ENCODE peak calls at places on chromosomes 4 and X, in six cellular contexts. M is lower lobe of right lung, G is ovary, X is cardiac muscle cell, D is aorta, P is OCI-LY7. Y is an unnamed sample. For H3K4me1, the result is how much of the 10 kb centered on the place peaks cover.

GRCh38 chrX:65575024-65575423 is 40.4 kb upstream of the LAS1L start:
- DNase-seq in M (no peak), G (no peak), X (no peak), D (no peak), P (no peak), Y (no peak)

GRCh38 chrX:56728321-56728720 is 722 bp upstream of the NBDY start:
- DNase-seq in M (no peak), G (no peak), X (peak), D (no peak), P (peak), Y (no peak)

GRCh38 chrX:149531599-149531998 is 9.2 kb upstream of the EOLA1 start:
- DNase-seq in M (no peak), G (no peak), X (no peak), D (no peak), P (peak), Y (no peak)

GRCh38 chr4:17336524-17336941 is 175.4 kb downstream of the QDPR start:
- DNase-seq in M (no peak), G (peak), X (no peak), D (no peak), P (peak), Y (no peak)

GRCh38 chr4:139641218-139641617 is 24.4 kb upstream of the MGST2 start:
- DNase-seq in M (no peak), G (no peak), X (no peak), D (no peak), P (no peak), Y (no peak)

GRCh38 chrX:1466971-1467561 is 14.4 kb upstream of the ASMTL start:
- DNase-seq in M (no peak), G (no peak), X (no peak), D (no peak), P (peak), Y (no peak)

GRCh38 chr4:76127754-76128153 is 20.4 kb downstream of the NUP54 start:
- DNase-seq in M (no peak), G (no peak), X (no peak), D (no peak), P (no peak), Y (no peak)

GRCh38 chrX:53442322-53442631 is 8.1 kb upstream of the HSD17B10 start:
- DNase-seq in M (peak), G (no peak), X (no peak), D (no peak), P (no peak), Y (no peak)

GRCh38 chrX:46325312-46325877 is 219.8 kb downstream of the ZNF674 start:
- DNase-seq in M (peak), G (no peak), X (peak), D (peak), P (no peak), Y (no peak)

GRCh38 chrX:134753185-134754008 is 95.1 kb upstream of the PLAC1 start:
- DNase-seq in M (no peak), G (no peak), X (no peak), D (no peak), P (no peak), Y (no peak)

GRCh38 chr4:81162752-81163458 is 52.1 kb downstream of the PRKG2 start:
- DNase-seq in M (no peak), G (no peak), X (no peak), D (no peak), P (peak), Y (no peak)

DNA sequence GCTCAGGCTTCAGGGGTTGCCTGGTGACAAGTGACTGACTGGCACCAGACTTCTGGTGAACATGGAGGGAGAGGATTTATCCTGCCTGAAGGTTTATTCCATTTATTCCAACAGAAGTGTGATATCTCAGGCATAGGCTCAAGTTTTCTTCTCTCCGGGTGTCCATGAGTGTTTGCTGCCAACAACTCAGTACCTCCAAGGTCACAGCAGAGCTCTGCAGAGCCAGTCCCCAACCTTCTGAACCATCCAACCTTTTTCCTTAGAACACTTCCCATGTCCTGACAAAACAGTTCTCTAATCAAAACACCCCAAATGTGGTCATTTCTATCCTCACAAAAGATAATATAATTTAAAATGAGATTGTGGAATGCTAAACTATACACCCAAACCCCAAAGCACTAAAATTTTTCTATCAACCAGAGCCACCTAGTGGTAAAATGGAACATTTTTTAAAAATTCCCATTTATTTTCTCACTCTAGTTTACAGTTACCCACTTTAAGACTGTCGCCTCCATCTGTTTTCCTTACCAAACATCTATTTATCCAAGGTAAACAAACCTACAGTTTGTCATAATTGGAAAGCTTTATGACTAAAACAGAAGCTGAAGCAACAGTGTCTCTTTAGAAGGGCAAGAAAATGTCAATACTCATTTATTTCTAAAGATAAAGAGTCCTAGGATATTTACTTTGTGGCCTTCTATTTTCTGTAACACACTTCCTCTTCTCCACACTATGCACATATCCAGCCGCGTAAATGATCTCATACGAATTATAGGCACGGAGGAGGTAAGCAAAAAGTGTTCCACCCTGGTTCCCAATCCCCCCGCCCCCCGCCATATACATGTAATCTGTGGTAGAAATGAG is 39.5 kb downstream of the TMEM154 start:
- DNase-seq in M (no peak), G (no peak), X (peak), D (no peak), P (peak), Y (peak)
- H3K4me1 ChIP-seq in M (under half), G (under half), X (under half), D (under half), P (half or more), Y (under half)

GRCh38 chr4:167774646-167775045 is 317.7 kb upstream of the ANXA10 start:
- DNase-seq in M (no peak), G (no peak), X (no peak), D (no peak), P (no peak), Y (no peak)
- H3K27ac ChIP-seq in M (no peak), G (no peak), X (no peak), D (no peak), P (no peak), Y (no peak)

GRCh38 chrX:136778020-136778419 is 2.7 kb downstream of the ARHGEF6 start:
- DNase-seq in M (no peak), G (no peak), X (no peak), D (no peak), P (no peak), Y (no peak)
- H3K4me3 ChIP-seq in M (no peak), G (no peak), X (no peak), D (no peak), P (peak), Y (no peak)

DNA sequence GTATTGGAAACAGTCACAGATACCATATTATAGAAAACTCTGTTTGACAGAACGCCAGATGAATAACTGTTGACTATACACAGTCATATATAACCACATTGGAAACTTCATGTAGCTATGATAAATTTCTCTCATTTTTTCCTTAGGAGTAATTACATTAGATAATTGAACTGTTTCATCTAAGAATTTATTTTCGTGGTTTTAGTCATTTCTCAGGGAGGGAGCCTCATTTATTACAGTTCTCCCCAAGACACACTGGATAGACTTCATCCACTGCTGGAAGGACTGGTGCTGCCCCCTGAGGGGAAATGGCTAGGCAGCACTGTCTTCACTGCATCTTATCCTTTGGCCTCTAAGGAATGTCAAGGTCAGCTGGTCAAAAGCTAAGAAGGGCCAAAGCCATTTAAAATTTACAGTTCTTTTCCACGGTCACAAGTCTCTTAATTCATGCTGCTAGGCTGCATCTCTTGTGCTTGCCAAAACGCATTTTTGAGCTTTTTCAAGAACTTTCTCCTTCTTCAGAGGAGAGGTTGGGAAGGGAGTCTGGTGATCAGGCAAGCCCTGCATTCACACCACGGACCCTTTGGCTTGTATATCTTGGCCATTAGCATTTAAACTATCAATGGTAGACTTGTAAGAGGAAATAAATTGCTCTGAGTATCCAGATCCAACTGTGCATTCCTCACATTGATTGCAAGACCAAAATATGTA is 145.1 kb downstream of the CBR4 start:
- DNase-seq in M (no peak), G (no peak), X (peak), D (no peak), P (no peak), Y (no peak)
- H3K4me1 ChIP-seq in M (under half), G (under half), X (under half), D (under half), P (under half), Y (under half)

GRCh38 chr4:118751634-118752293 is 66.6 kb downstream of the METTL14 start:
- DNase-seq in M (no peak), G (no peak), X (no peak), D (peak), P (no peak), Y (no peak)

GRCh38 chr4:118754890-118755289 is 69.7 kb downstream of the METTL14 start:
- DNase-seq in M (no peak), G (no peak), X (no peak), D (no peak), P (no peak), Y (no peak)

GRCh38 chr4:118753685-118754084 is 68.5 kb downstream of the METTL14 start:
- DNase-seq in M (no peak), G (no peak), X (no peak), D (no peak), P (no peak), Y (no peak)

GRCh38 chr4:118752551-118752950 is 67.4 kb downstream of the METTL14 start:
- DNase-seq in M (no peak), G (no peak), X (no peak), D (no peak), P (no peak), Y (no peak)

GRCh38 chr4:118753096-118753495 is 67.9 kb downstream of the METTL14 start:
- DNase-seq in M (no peak), G (no peak), X (no peak), D (no peak), P (no peak), Y (no peak)
- H3K27ac ChIP-seq in M (no peak), G (no peak), X (no peak), D (no peak), P (no peak), Y (peak)

DNA sequence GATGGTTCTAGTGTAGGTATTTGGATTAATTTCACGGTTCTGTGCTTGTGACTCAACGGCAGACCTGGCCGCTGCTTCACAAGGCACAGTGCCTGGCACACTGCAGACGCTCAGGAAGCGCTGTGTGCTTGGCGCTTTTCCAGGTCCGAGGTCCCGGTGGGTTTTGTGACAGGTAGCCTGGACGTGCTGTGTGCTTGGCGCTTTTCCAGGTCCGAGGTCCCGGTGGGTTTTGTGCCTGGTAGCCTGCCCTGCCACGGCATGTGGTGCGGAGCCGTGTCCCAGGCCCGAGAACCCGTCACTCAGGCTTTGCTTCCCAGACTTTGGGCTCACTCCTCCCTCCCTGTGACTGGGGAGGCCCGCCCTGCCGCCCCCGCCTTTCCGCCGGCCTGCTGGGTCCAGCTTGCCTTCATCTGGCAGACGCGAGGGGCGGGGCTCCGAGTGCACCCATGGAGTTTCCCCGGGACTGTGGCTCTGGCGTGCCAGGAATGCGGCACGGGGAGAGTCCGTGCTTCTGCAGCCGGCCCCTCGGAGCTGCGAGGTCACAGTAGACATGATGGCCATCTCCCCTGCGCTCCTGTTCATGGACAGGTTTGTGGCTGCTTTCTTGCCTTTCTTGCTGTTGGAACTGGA is 44.2 kb downstream of the TBC1D14 start:
- DNase-seq in M (peak), G (peak), X (peak), D (peak), P (no peak), Y (peak)
- H3K4me3 ChIP-seq in M (peak), G (peak), X (no peak), D (no peak), P (no peak), Y (peak)

GRCh38 chr4:57073559-57073958 is 36.6 kb downstream of the IGFBP7 start:
- DNase-seq in M (no peak), G (no peak), X (no peak), D (no peak), P (no peak), Y (no peak)

GRCh38 chr4:57075353-57075752 is 34.8 kb downstream of the IGFBP7 start:
- DNase-seq in M (no peak), G (no peak), X (no peak), D (no peak), P (no peak), Y (no peak)

GRCh38 chr4:57077550-57078311 is 32.5 kb downstream of the IGFBP7 start:
- DNase-seq in M (no peak), G (no peak), X (no peak), D (no peak), P (no peak), Y (no peak)

GRCh38 chr4:57076646-57077045 is 33.5 kb downstream of the IGFBP7 start:
- DNase-seq in M (no peak), G (no peak), X (no peak), D (no peak), P (no peak), Y (no peak)

DNA sequence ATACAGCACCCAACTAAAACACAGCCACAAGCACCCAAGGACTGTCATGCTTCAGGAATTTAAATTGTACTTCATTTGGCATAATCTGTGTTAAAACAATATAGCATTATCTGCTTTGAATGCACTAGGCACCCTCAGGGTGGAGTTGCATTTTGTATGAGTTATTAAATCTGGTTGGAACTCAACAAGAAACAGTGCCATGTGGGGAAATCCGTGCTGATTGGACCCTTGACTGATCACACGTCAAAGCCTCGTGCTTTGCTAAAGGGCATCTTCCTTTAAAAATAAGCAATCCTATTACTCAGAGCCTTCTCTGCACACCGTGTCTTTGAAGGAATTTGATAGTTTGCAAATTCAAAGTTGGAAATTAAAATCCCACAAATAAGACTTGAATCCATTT is 35.4 kb downstream of the IGFBP7 start:
- DNase-seq in M (no peak), G (no peak), X (no peak), D (no peak), P (no peak), Y (no peak)
- H3K4me1 ChIP-seq in M (under half), G (under half), X (under half), D (under half), P (under half), Y (under half)

GRCh38 chr4:128241425-128241913 is 46.1 kb downstream of the PGRMC2 start:
- DNase-seq in M (no peak), G (no peak), X (no peak), D (no peak), P (no peak), Y (no peak)
- H3K27ac ChIP-seq in M (no peak), G (no peak), X (no peak), D (no peak), P (no peak), Y (no peak)

Y was measured in testis.